ENCODE peak calls at places on chromosome 14, in four cellular contexts. I is upper lobe of right lung, K is ascending aorta, S is astrocyte of the cerebellum. D is an unnamed sample.

GRCh38 chr14:86777950-86778602 is 1214.9 kb downstream of the GALC start:
- DNase-seq in I (no peak), K (no peak), S (peak; percentile 35), D (no peak)

GRCh38 chr14:79306546-79306945 is 904.8 kb downstream of the DIO2 start:
- DNase-seq in I (no peak), K (no peak), S (no peak), D (no peak)

GRCh38 chr14:23660290-23661226 is 24.4 kb downstream of the DHRS2 start:
- DNase-seq in I (no peak), K (no peak), S (no peak), D (no peak)

GRCh38 chr14:74913393-74913792 is 9.7 kb downstream of the RPS6KL1 start:
- DNase-seq in I (no peak), K (no peak), S (no peak), D (no peak)

GRCh38 chr14:74526854-74527585 is 33.5 kb downstream of the ISCA2 start:
- DNase-seq in I (no peak), K (no peak), S (no peak), D (no peak)

GRCh38 chr14:90608281-90608680 is 207.9 kb downstream of the TTC7B start:
- DNase-seq in I (no peak), K (no peak), S (no peak), D (no peak)

GRCh38 chr14:24368562-24369252 is 723 bp downstream of the NFATC4 start:
- DNase-seq in I (peak; percentile 70), K (no peak), S (peak; percentile 18), D (peak; percentile 37)

GRCh38 chr14:69694730-69695663 is 71.9 kb upstream of the SRSF5 start:
- DNase-seq in I (no peak), K (no peak), S (no peak), D (no peak)

GRCh38 chr14:68782091-68782981 is 10.5 kb downstream of the ZFP36L1 start:
- DNase-seq in I (no peak), K (no peak), S (no peak), D (no peak)

GRCh38 chr14:49888293-49888692 is 4.6 kb upstream of the ARF6 start:
- DNase-seq in I (no peak), K (no peak), S (no peak), D (no peak)

GRCh38 chr14:24339284-24340151 is at the start of gene RIPK3:
- DNase-seq in I (peak; percentile 87), K (no peak), S (no peak), D (peak; percentile 66)

GRCh38 chr14:75457024-75457390 is 29.2 kb downstream of the JDP2 start:
- DNase-seq in I (no peak), K (no peak), S (no peak), D (no peak)

GRCh38 chr14:68945585-68946289 is 33.4 kb downstream of the ACTN1 start:
- DNase-seq in I (no peak), K (no peak), S (no peak), D (no peak)

GRCh38 chr14:77848031-77848430 is 48.1 kb downstream of the ADCK1 start:
- DNase-seq in I (no peak), K (no peak), S (no peak), D (no peak)

GRCh38 chr14:50344116-50344775 is 32.1 kb downstream of the DMAC2L start:
- DNase-seq in I (no peak), K (no peak), S (no peak), D (no peak)

GRCh38 chr14:80477388-80478160 is 266.3 kb upstream of the DIO2 start:
- DNase-seq in I (no peak), K (no peak), S (no peak), D (no peak)

GRCh38 chr14:68711551-68712437 is 81.1 kb downstream of the ZFP36L1 start:
- DNase-seq in I (no peak), K (no peak), S (no peak), D (no peak)

GRCh38 chr14:94122438-94122837 is 7.0 kb downstream of the IFI27L2 start:
- DNase-seq in I (no peak), K (no peak), S (no peak), D (no peak)

GRCh38 chr14:72457641-72458040 is 436.3 kb downstream of the DPF3 start:
- DNase-seq in I (no peak), K (no peak), S (no peak), D (no peak)

GRCh38 chr14:95442633-95443021 is 73.8 kb downstream of the SYNE3 start:
- DNase-seq in I (peak; percentile 86), K (peak; percentile 19), S (peak; percentile 65), D (peak; percentile 55)

GRCh38 chr14:100282766-100283419 is 23.4 kb downstream of the SLC25A29 start:
- DNase-seq in I (peak; percentile 53), K (no peak), S (no peak), D (no peak)

DNA sequence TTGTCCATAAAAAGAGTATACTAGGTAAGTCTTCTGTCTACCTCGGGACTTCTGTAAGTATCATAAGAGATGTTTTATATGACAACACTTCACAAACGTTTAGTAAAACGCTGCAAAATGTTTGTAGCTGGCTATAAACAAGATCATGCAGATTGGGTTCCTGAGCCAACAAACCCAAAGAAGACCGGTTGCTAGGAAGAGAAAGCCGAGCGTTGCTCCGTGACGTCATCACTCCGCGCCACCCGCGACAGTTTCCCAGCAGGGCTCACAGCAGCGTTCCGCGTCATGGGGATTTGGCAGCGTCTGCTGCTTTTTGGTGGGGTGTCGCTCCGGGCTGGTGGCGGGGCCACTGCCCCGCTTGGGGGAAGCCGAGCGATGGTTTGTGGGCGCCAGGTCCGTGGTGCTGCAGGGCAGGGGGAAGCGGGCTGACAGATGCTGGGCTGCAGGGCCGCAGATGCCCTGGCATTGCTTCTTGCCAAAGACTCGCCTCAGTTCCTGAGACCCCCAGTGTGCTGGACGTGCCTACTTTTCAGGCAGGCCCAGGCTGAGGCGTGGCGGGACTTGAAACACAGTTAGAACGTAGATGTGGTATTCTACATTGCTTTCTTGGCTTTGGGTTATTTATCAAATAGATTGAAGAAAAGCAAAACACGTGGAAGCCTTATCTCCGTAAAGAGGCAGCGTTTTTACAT is at the start of gene NUBPL:
- DNase-seq in I (peak; percentile 98), K (peak; percentile 79), S (peak; percentile 88), D (peak; percentile 97)
- TF ChIP-seq CTCF in I (no peak), K (no peak), S (no peak), D (no peak)

DNA sequence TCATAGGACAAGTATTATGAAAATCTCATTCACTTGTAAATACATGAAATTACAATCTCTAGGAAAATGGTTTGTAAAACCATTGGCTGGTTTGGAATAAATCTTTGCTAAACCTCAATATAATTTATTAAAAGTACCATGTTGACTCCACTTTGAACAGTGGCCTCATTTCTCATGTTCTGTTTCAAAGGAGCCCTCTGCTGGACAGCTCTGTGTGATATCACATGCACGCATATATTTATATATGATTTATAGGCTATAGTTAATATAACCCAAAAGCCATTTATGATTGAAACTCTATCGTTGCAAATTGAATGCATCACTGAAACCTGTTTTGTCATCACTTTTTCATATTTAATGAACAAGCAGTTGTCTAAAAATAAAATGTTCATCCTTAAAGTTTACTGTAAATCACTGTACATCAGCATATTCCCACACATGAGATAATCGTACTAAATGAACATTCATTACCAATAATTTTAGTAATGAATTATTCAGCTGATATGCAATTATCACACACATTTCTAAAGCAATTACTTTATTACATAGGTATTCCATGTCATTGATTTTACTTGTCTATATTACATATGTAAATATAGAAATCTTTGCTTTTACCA is 493.8 kb downstream of the NPAS3 start:
- DNase-seq in I (no peak), K (no peak), S (peak; percentile 42), D (no peak)
- TF ChIP-seq CTCF in I (peak; percentile 49), K (no peak), S (peak; percentile 61), D (no peak)

GRCh38 chr14:34982421-34983147 is at the start of gene SRP54:
- DNase-seq in I (peak; percentile 100), K (peak; percentile 93), S (peak; percentile 96), D (peak; percentile 97)
- TF ChIP-seq CTCF in I (no peak), K (no peak), S (peak; percentile 24), D (no peak)

GRCh38 chr14:30680036-30680435 is 57.9 kb downstream of the SCFD1 start:
- DNase-seq in I (no peak), K (no peak), S (no peak), D (no peak)

GRCh38 chr14:30681752-30682355 is 59.7 kb downstream of the SCFD1 start:
- DNase-seq in I (no peak), K (no peak), S (no peak), D (no peak)

GRCh38 chr14:30673071-30673470 is 51.0 kb downstream of the SCFD1 start:
- DNase-seq in I (no peak), K (no peak), S (no peak), D (no peak)

DNA sequence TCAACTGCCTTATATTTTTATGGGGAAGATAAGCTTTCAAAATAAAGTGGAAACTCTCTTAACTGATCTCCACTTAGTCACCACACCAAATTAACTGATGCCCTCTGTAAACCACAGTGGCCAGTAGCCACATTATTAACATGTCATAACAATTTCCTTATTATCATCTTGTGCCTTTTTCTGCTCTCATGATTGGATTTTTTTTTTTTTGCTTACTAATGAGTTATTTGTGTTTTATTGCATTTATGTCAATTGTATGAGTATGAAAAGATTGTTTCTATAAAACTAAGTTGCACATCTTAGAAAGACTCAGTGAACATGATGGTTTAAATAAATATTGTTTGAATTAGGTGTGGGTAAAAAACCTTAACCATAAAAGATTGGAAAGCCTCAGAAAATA is 56.9 kb downstream of the SCFD1 start:
- DNase-seq in I (no peak), K (no peak), S (no peak), D (no peak)
- TF ChIP-seq CTCF in I (no peak), K (no peak), S (no peak), D (no peak)

GRCh38 chr14:35881280-35881679 is 55.1 kb downstream of the BRMS1L start:
- DNase-seq in I (no peak), K (no peak), S (no peak), D (no peak)

GRCh38 chr14:35878272-35879140 is 52.4 kb downstream of the BRMS1L start:
- DNase-seq in I (no peak), K (no peak), S (peak; percentile 77), D (no peak)

GRCh38 chr14:35879141-35879648 is 53.1 kb downstream of the BRMS1L start:
- DNase-seq in I (no peak), K (no peak), S (no peak), D (no peak)

GRCh38 chr14:35877276-35877675 is 51.1 kb downstream of the BRMS1L start:
- DNase-seq in I (no peak), K (no peak), S (no peak), D (no peak)

GRCh38 chr14:35879654-35880249 is 53.6 kb downstream of the BRMS1L start:
- DNase-seq in I (no peak), K (no peak), S (no peak), D (no peak)
- TF ChIP-seq CTCF in I (peak; percentile 47), K (no peak), S (peak; percentile 35), D (no peak)

GRCh38 chr14:61694830-61695694 is at the start of gene HIF1A:
- DNase-seq in I (peak; percentile 99), K (peak; percentile 91), S (peak; percentile 97), D (peak; percentile 87)
- TF ChIP-seq CTCF in I (no peak), K (no peak), S (no peak), D (no peak)

GRCh38 chr14:56297449-56297848 is 179.2 kb downstream of the PELI2 start:
- DNase-seq in I (no peak), K (no peak), S (no peak), D (no peak)
- TF ChIP-seq CTCF in I (no peak), K (no peak), S (no peak), D (no peak)